ENCODE peak calls at places on chromosomes 1 and 21, in ten cellular contexts. K is hepatocyte; T is fibroblast of pulmonary artery; F is CD4-positive, alpha-beta T cell; U is heart right ventricle; J is heart left ventricle; X is ascending aorta; Y is left lung; Q is mesothelial cell of epicardium; D is spleen. N is an unnamed sample.
A peak's percentile ranks its signal among the peaks of the same experiment; 100 is the strongest.

GRCh38 chr1:90948301-90948700 is 73.5 kb downstream of the ZNF644 start:
- DNase-seq in K (no peak), T (no peak), F (no peak), U (no peak), J (no peak), X (no peak), Y (no peak), Q (no peak), D (no peak), N (no peak)

GRCh38 chr1:32759997-32760623 is 57.0 kb downstream of the YARS1 start:
- DNase-seq in K (peak; percentile 98), T (peak; percentile 42), F (no peak), U (no peak), J (no peak), X (no peak), Y (peak; percentile 94), Q (peak; percentile 91), D (no peak), N (no peak)

GRCh38 chr1:28249013-28249870 is 10.1 kb upstream of the SESN2 start:
- DNase-seq in K (peak; percentile 63), T (peak; percentile 77), F (no peak), U (peak; percentile 60), J (peak; percentile 78), X (no peak), Y (peak; percentile 83), Q (no peak), D (no peak), N (no peak)

GRCh38 chr1:87812881-87813577 is 484.3 kb downstream of the LMO4 start:
- DNase-seq in K (no peak), T (no peak), F (no peak), U (no peak), J (no peak), X (no peak), Y (no peak), Q (no peak), D (no peak), N (no peak)

GRCh38 chr1:64514197-64514765 is 44.4 kb downstream of the CACHD1 start:
- DNase-seq in K (peak; percentile 51), T (peak; percentile 78), F (no peak), U (no peak), J (no peak), X (no peak), Y (no peak), Q (no peak), D (no peak), N (no peak)

GRCh38 chr21:21247441-21247840 is 249.2 kb downstream of the NCAM2 start:
- DNase-seq in K (no peak), T (no peak), F (no peak), U (no peak), J (no peak), X (no peak), Y (no peak), Q (no peak), D (no peak), N (no peak)

GRCh38 chr1:240619901-240620621 is 8.1 kb upstream of the GREM2 start:
- DNase-seq in K (no peak), T (no peak), F (no peak), U (no peak), J (no peak), X (no peak), Y (no peak), Q (no peak), D (no peak), N (no peak)

GRCh38 chr1:172845371-172845770 is 186.5 kb downstream of the FASLG start:
- DNase-seq in K (peak; percentile 11), T (peak; percentile 51), F (no peak), U (no peak), J (no peak), X (no peak), Y (no peak), Q (no peak), D (no peak), N (no peak)

GRCh38 chr1:31823780-31824179 is 8.0 kb upstream of the SPOCD1 start:
- DNase-seq in K (no peak), T (no peak), F (no peak), U (no peak), J (no peak), X (no peak), Y (no peak), Q (no peak), D (no peak), N (no peak)

GRCh38 chr1:193434319-193434718 is 247.9 kb upstream of the B3GALT2 start:
- DNase-seq in K (no peak), T (peak; percentile 80), F (no peak), U (no peak), J (no peak), X (no peak), Y (no peak), Q (no peak), D (no peak), N (no peak)

GRCh38 chr1:160834945-160835565 is 27.6 kb downstream of the CD244 start:
- DNase-seq in K (peak; percentile 74), T (peak; percentile 69), F (no peak), U (peak; percentile 17), J (no peak), X (no peak), Y (no peak), Q (no peak), D (no peak), N (no peak)

GRCh38 chr1:92480813-92481597 is 5.7 kb downstream of the GFI1 start:
- DNase-seq in K (peak; percentile 17), T (no peak), F (no peak), U (no peak), J (no peak), X (no peak), Y (peak; percentile 83), Q (no peak), D (peak; percentile 79), N (peak; percentile 77)

GRCh38 chr1:71834570-71835441 is 447.5 kb downstream of the NEGR1 start:
- DNase-seq in K (peak; percentile 35), T (no peak), F (no peak), U (peak; percentile 8), J (peak; percentile 42), X (no peak), Y (no peak), Q (no peak), D (no peak), N (no peak)

GRCh38 chr1:94438692-94439276 is 20.6 kb downstream of the ABCD3 start:
- DNase-seq in K (no peak), T (peak; percentile 45), F (no peak), U (no peak), J (no peak), X (no peak), Y (no peak), Q (no peak), D (no peak), N (no peak)

GRCh38 chr1:100131623-100132022 is 1.1 kb downstream of the SASS6 start:
- DNase-seq in K (no peak), T (no peak), F (no peak), U (no peak), J (no peak), X (no peak), Y (no peak), Q (no peak), D (no peak), N (no peak)

GRCh38 chr1:223261914-223262313 is 102.1 kb downstream of the SUSD4 start:
- DNase-seq in K (no peak), T (no peak), F (no peak), U (no peak), J (no peak), X (no peak), Y (no peak), Q (no peak), D (no peak), N (no peak)

GRCh38 chr1:223260712-223261111 is 103.3 kb downstream of the SUSD4 start:
- DNase-seq in K (no peak), T (no peak), F (no peak), U (no peak), J (no peak), X (no peak), Y (no peak), Q (no peak), D (no peak), N (no peak)

GRCh38 chr1:223257856-223258255 is 106.1 kb downstream of the SUSD4 start:
- DNase-seq in K (no peak), T (no peak), F (no peak), U (no peak), J (no peak), X (no peak), Y (no peak), Q (no peak), D (no peak), N (no peak)

GRCh38 chr1:223258751-223259177 is 105.2 kb downstream of the SUSD4 start:
- DNase-seq in K (peak; percentile 87), T (peak; percentile 66), F (no peak), U (no peak), J (no peak), X (no peak), Y (no peak), Q (no peak), D (no peak), N (no peak)

GRCh38 chr1:223259462-223259861 is 104.5 kb downstream of the SUSD4 start:
- DNase-seq in K (no peak), T (no peak), F (no peak), U (no peak), J (no peak), X (no peak), Y (no peak), Q (no peak), D (no peak), N (no peak)
- TF ChIP-seq CTCF in K (no peak), T (no peak), F (no peak), U (no peak), J (no peak), X (no peak), Y (no peak), Q (no peak), D (no peak), N (no peak)

GRCh38 chr1:115230281-115230680 is 107.8 kb downstream of the NGF start:
- DNase-seq in K (no peak), T (no peak), F (no peak), U (no peak), J (no peak), X (no peak), Y (no peak), Q (no peak), D (no peak), N (no peak)
- TF ChIP-seq CTCF in K (no peak), T (no peak), F (no peak), U (no peak), J (no peak), X (no peak), Y (no peak), Q (no peak), D (no peak), N (no peak)

DNA sequence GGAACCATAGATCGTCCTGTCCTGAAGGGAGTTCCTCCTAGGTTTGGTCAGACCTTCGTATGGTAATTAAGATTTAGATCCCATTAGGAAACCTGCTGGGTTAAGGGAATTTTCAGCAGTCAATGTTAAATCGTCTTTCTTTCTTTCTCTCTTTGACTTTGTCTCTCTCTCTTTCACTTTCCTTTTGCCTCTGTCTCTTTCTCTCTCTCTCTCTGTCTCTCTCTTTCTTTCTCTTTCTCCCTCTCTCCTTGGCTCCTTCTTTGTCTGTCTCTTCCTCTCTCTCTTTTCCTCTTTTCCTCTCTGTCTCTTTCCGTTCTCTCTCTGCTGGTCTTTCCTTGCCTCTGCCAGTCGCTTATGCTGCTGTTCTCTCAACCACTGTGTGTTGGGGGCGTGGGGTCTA is 8.7 kb downstream of the OR2W3 start:
- DNase-seq in K (no peak), T (no peak), F (no peak), U (no peak), J (no peak), X (no peak), Y (no peak), Q (no peak), D (no peak), N (no peak)
- TF ChIP-seq CTCF in K (no peak), T (no peak), F (no peak), U (no peak), J (no peak), X (no peak), Y (no peak), Q (no peak), D (no peak), N (no peak)

GRCh38 chr1:202154766-202155477 is 5.5 kb downstream of the PTPN7 start:
- DNase-seq in K (peak; percentile 82), T (peak; percentile 76), F (no peak), U (no peak), J (no peak), X (no peak), Y (peak; percentile 77), Q (peak; percentile 56), D (no peak), N (no peak)
- TF ChIP-seq CTCF in K (peak; percentile 55), T (peak; percentile 66), F (peak; percentile 55), U (peak; percentile 40), J (no peak), X (peak; percentile 34), Y (peak; percentile 29), Q (peak; percentile 22), D (peak; percentile 32), N (peak; percentile 73)